ENCODE peak calls at places on chromosome 12, in eight cellular contexts. One of them, this sample, is unnamed.

GRCh38 chr12:103397536-103397935 is 98.2 kb downstream of the C12orf42 start:
- DNase-seq in fibroblast of lung: no peak
- DNase-seq in thoracic aorta: no peak
- DNase-seq in bronchial epithelial cell: peak; percentile 63
- DNase-seq in stomach: no peak
- DNase-seq in heart left ventricle: no peak
- DNase-seq in lung: no peak
- DNase-seq in IMR-90: no peak
- DNase-seq in this sample: no peak

GRCh38 chr12:22684526-22685118 is 59.7 kb downstream of the ETNK1 start:
- DNase-seq in fibroblast of lung: peak; percentile 41
- DNase-seq in thoracic aorta: no peak
- DNase-seq in bronchial epithelial cell: peak; percentile 56
- DNase-seq in stomach: no peak
- DNase-seq in heart left ventricle: no peak
- DNase-seq in lung: no peak
- DNase-seq in IMR-90: peak; percentile 59
- DNase-seq in this sample: no peak

GRCh38 chr12:67804168-67804567 is 155.6 kb downstream of the DYRK2 start:
- DNase-seq in fibroblast of lung: no peak
- DNase-seq in thoracic aorta: no peak
- DNase-seq in bronchial epithelial cell: no peak
- DNase-seq in stomach: no peak
- DNase-seq in heart left ventricle: no peak
- DNase-seq in lung: no peak
- DNase-seq in IMR-90: no peak
- DNase-seq in this sample: no peak

GRCh38 chr12:109197327-109197726 is 80.9 kb downstream of the ACACB start:
- DNase-seq in fibroblast of lung: no peak
- DNase-seq in thoracic aorta: no peak
- DNase-seq in bronchial epithelial cell: peak; percentile 37
- DNase-seq in stomach: no peak
- DNase-seq in heart left ventricle: no peak
- DNase-seq in lung: no peak
- DNase-seq in IMR-90: no peak
- DNase-seq in this sample: no peak

GRCh38 chr12:50772470-50772869 is 8.6 kb downstream of the ATF1 start:
- DNase-seq in fibroblast of lung: no peak
- DNase-seq in thoracic aorta: no peak
- DNase-seq in bronchial epithelial cell: no peak
- DNase-seq in stomach: no peak
- DNase-seq in heart left ventricle: no peak
- DNase-seq in lung: no peak
- DNase-seq in IMR-90: no peak
- DNase-seq in this sample: no peak

GRCh38 chr12:123388218-123388947 is 4.5 kb downstream of the KMT5A start:
- DNase-seq in fibroblast of lung: peak; percentile 68
- DNase-seq in thoracic aorta: peak; percentile 40
- DNase-seq in bronchial epithelial cell: peak; percentile 41
- DNase-seq in stomach: peak; percentile 80
- DNase-seq in heart left ventricle: peak; percentile 86
- DNase-seq in lung: peak; percentile 76
- DNase-seq in IMR-90: peak; percentile 52
- DNase-seq in this sample: peak; percentile 79

GRCh38 chr12:52836042-52836466 is 1.9 kb upstream of the KRT79 start:
- DNase-seq in fibroblast of lung: peak; percentile 85
- DNase-seq in thoracic aorta: no peak
- DNase-seq in bronchial epithelial cell: peak; percentile 78
- DNase-seq in stomach: no peak
- DNase-seq in heart left ventricle: no peak
- DNase-seq in lung: no peak
- DNase-seq in IMR-90: peak; percentile 85
- DNase-seq in this sample: no peak

GRCh38 chr12:110338754-110339153 is 57.7 kb downstream of the ATP2A2 start:
- DNase-seq in fibroblast of lung: no peak
- DNase-seq in thoracic aorta: no peak
- DNase-seq in bronchial epithelial cell: no peak
- DNase-seq in stomach: no peak
- DNase-seq in heart left ventricle: no peak
- DNase-seq in lung: no peak
- DNase-seq in IMR-90: no peak
- DNase-seq in this sample: no peak

GRCh38 chr12:79238246-79238645 is 373.7 kb downstream of the SYT1 start:
- DNase-seq in fibroblast of lung: peak; percentile 38
- DNase-seq in thoracic aorta: no peak
- DNase-seq in bronchial epithelial cell: no peak
- DNase-seq in stomach: no peak
- DNase-seq in heart left ventricle: no peak
- DNase-seq in lung: no peak
- DNase-seq in IMR-90: no peak
- DNase-seq in this sample: no peak

GRCh38 chr12:110371408-110372055 is 32.0 kb downstream of the ANAPC7 start:
- DNase-seq in fibroblast of lung: no peak
- DNase-seq in thoracic aorta: no peak
- DNase-seq in bronchial epithelial cell: no peak
- DNase-seq in stomach: no peak
- DNase-seq in heart left ventricle: no peak
- DNase-seq in lung: peak; percentile 86
- DNase-seq in IMR-90: no peak
- DNase-seq in this sample: no peak

GRCh38 chr12:50287271-50287670 is 4.0 kb upstream of the LIMA1 start:
- DNase-seq in fibroblast of lung: no peak
- DNase-seq in thoracic aorta: no peak
- DNase-seq in bronchial epithelial cell: no peak
- DNase-seq in stomach: no peak
- DNase-seq in heart left ventricle: no peak
- DNase-seq in lung: no peak
- DNase-seq in IMR-90: no peak
- DNase-seq in this sample: no peak

GRCh38 chr12:132761032-132761910 is at the start of gene ANKLE2:
- DNase-seq in fibroblast of lung: peak; percentile 80
- DNase-seq in thoracic aorta: no peak
- DNase-seq in bronchial epithelial cell: peak; percentile 35
- DNase-seq in stomach: peak; percentile 54
- DNase-seq in heart left ventricle: peak; percentile 62
- DNase-seq in lung: peak; percentile 54
- DNase-seq in IMR-90: peak; percentile 59
- DNase-seq in this sample: peak; percentile 81

GRCh38 chr12:113555226-113555625 is 83.6 kb upstream of the LHX5 start:
- DNase-seq in fibroblast of lung: no peak
- DNase-seq in thoracic aorta: no peak
- DNase-seq in bronchial epithelial cell: no peak
- DNase-seq in stomach: no peak
- DNase-seq in heart left ventricle: no peak
- DNase-seq in lung: no peak
- DNase-seq in IMR-90: peak; percentile 8
- DNase-seq in this sample: no peak

GRCh38 chr12:132766380-132767085 is 4.9 kb upstream of the ANKLE2 start:
- DNase-seq in fibroblast of lung: peak; percentile 43
- DNase-seq in thoracic aorta: no peak
- DNase-seq in bronchial epithelial cell: peak; percentile 3
- DNase-seq in stomach: peak; percentile 75
- DNase-seq in heart left ventricle: peak; percentile 88
- DNase-seq in lung: no peak
- DNase-seq in IMR-90: peak; percentile 27
- DNase-seq in this sample: peak; percentile 56

GRCh38 chr12:102629262-102629888 is 149.0 kb upstream of the IGF1 start:
- DNase-seq in fibroblast of lung: peak; percentile 33
- DNase-seq in thoracic aorta: no peak
- DNase-seq in bronchial epithelial cell: no peak
- DNase-seq in stomach: no peak
- DNase-seq in heart left ventricle: no peak
- DNase-seq in lung: no peak
- DNase-seq in IMR-90: peak; percentile 45
- DNase-seq in this sample: no peak

GRCh38 chr12:44525806-44526654 is 350.1 kb downstream of the NELL2 start:
- DNase-seq in fibroblast of lung: no peak
- DNase-seq in thoracic aorta: no peak
- DNase-seq in bronchial epithelial cell: no peak
- DNase-seq in stomach: no peak
- DNase-seq in heart left ventricle: no peak
- DNase-seq in lung: peak; percentile 42
- DNase-seq in IMR-90: no peak
- DNase-seq in this sample: no peak

GRCh38 chr12:27975222-27976136 is 2.9 kb upstream of the PTHLH start:
- DNase-seq in fibroblast of lung: peak; percentile 73
- DNase-seq in thoracic aorta: no peak
- DNase-seq in bronchial epithelial cell: peak; percentile 81
- DNase-seq in stomach: no peak
- DNase-seq in heart left ventricle: peak; percentile 29
- DNase-seq in lung: no peak
- DNase-seq in IMR-90: peak; percentile 72
- DNase-seq in this sample: no peak

DNA sequence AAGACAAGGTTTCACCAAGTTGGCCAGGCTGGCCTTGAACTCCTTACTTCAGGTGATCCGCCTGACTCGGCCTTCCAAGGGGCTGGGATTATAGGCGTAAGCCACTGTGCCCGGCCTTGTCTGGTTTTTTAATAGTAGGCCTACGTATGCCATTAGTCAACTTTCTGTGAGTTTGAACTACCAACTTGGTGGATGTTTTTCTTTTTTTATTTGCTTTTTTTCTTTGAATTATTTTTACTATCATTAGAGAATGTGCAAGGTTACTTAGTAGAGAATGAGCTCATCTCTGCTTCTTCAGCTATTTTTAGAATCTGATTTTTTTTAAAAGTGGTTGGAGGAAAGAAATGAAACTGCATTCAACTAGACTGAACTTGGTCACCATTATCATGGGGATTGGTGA is 51.4 kb downstream of the HMGA2 start:
- DNase-seq in fibroblast of lung: peak; percentile 64
- DNase-seq in thoracic aorta: no peak
- DNase-seq in bronchial epithelial cell: no peak
- DNase-seq in stomach: no peak
- DNase-seq in heart left ventricle: no peak
- DNase-seq in lung: no peak
- DNase-seq in IMR-90: peak; percentile 69
- DNase-seq in this sample: no peak
- H3K36me3 ChIP-seq in fibroblast of lung: no peaks in the 10 kb centered on the region
- H3K36me3 ChIP-seq in thoracic aorta: no peaks in the 10 kb centered on the region
- H3K36me3 ChIP-seq in bronchial epithelial cell: no peaks in the 10 kb centered on the region
- H3K36me3 ChIP-seq in stomach: no peaks in the 10 kb centered on the region
- H3K36me3 ChIP-seq in heart left ventricle: no peaks in the 10 kb centered on the region
- H3K36me3 ChIP-seq in lung: no peaks in the 10 kb centered on the region
- H3K36me3 ChIP-seq in IMR-90: peaks cover 6% of the 10 kb centered on the region
- H3K36me3 ChIP-seq in this sample: no peaks in the 10 kb centered on the region

DNA sequence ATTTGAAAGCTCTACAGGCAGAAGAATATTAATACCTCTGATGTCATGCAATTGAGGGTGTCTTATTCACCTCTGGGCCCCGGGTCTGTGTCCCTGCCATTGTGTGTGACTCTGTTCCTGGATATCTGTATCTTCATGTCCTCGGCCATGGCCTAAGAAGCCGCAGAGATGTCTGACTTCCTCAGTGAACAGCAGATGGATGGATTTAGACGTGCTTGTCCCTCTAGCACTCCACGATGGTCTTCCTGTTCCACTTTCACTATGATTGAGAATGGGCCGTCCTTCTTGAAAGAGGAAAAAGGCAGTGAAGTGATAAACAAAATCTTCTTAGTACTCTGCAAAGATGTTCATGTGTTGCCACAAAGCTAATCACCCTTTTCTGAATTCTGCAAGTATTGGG is 217.4 kb downstream of the SLC41A2 start:
- DNase-seq in fibroblast of lung: no peak
- DNase-seq in thoracic aorta: no peak
- DNase-seq in bronchial epithelial cell: no peak
- DNase-seq in stomach: no peak
- DNase-seq in heart left ventricle: peak; percentile 34
- DNase-seq in lung: no peak
- DNase-seq in IMR-90: no peak
- DNase-seq in this sample: no peak
- H3K4me3 ChIP-seq in fibroblast of lung: no peak overlapping the region
- H3K4me3 ChIP-seq in thoracic aorta: no peak overlapping the region
- H3K4me3 ChIP-seq in bronchial epithelial cell: no peak overlapping the region
- H3K4me3 ChIP-seq in stomach: no peak overlapping the region
- H3K4me3 ChIP-seq in heart left ventricle: no peak overlapping the region
- H3K4me3 ChIP-seq in lung: no peak overlapping the region
- H3K4me3 ChIP-seq in IMR-90: no peak overlapping the region
- H3K4me3 ChIP-seq in this sample: no peak overlapping the region

GRCh38 chr12:4302881-4303280 is 18.1 kb upstream of the TIGAR start:
- DNase-seq in fibroblast of lung: no peak
- DNase-seq in thoracic aorta: no peak
- DNase-seq in bronchial epithelial cell: no peak
- DNase-seq in stomach: no peak
- DNase-seq in heart left ventricle: no peak
- DNase-seq in lung: no peak
- DNase-seq in IMR-90: no peak
- DNase-seq in this sample: peak; percentile 33

GRCh38 chr12:4301932-4302501 is 19.0 kb upstream of the TIGAR start:
- DNase-seq in fibroblast of lung: no peak
- DNase-seq in thoracic aorta: no peak
- DNase-seq in bronchial epithelial cell: no peak
- DNase-seq in stomach: no peak
- DNase-seq in heart left ventricle: no peak
- DNase-seq in lung: no peak
- DNase-seq in IMR-90: no peak
- DNase-seq in this sample: no peak

GRCh38 chr12:4297617-4298016 is 23.4 kb upstream of the TIGAR start:
- DNase-seq in fibroblast of lung: no peak
- DNase-seq in thoracic aorta: no peak
- DNase-seq in bronchial epithelial cell: no peak
- DNase-seq in stomach: no peak
- DNase-seq in heart left ventricle: no peak
- DNase-seq in lung: no peak
- DNase-seq in IMR-90: no peak
- DNase-seq in this sample: no peak

GRCh38 chr12:4303750-4304149 is 17.3 kb upstream of the TIGAR start:
- DNase-seq in fibroblast of lung: no peak
- DNase-seq in thoracic aorta: no peak
- DNase-seq in bronchial epithelial cell: no peak
- DNase-seq in stomach: no peak
- DNase-seq in heart left ventricle: no peak
- DNase-seq in lung: no peak
- DNase-seq in IMR-90: no peak
- DNase-seq in this sample: no peak

GRCh38 chr12:4300870-4301269 is 20.1 kb upstream of the TIGAR start:
- DNase-seq in fibroblast of lung: no peak
- DNase-seq in thoracic aorta: no peak
- DNase-seq in bronchial epithelial cell: no peak
- DNase-seq in stomach: no peak
- DNase-seq in heart left ventricle: no peak
- DNase-seq in lung: no peak
- DNase-seq in IMR-90: no peak
- DNase-seq in this sample: no peak
- H3K36me3 ChIP-seq in fibroblast of lung: no peaks in the 10 kb centered on the region
- H3K36me3 ChIP-seq in thoracic aorta: peaks cover 37% of the 10 kb centered on the region
- H3K36me3 ChIP-seq in bronchial epithelial cell: peaks cover 29% of the 10 kb centered on the region
- H3K36me3 ChIP-seq in stomach: peaks cover 66% of the 10 kb centered on the region
- H3K36me3 ChIP-seq in heart left ventricle: peaks cover 81% of the 10 kb centered on the region
- H3K36me3 ChIP-seq in lung: peaks cover 8% of the 10 kb centered on the region
- H3K36me3 ChIP-seq in IMR-90: peaks cover 1% of the 10 kb centered on the region
- H3K36me3 ChIP-seq in this sample: no peaks in the 10 kb centered on the region

DNA sequence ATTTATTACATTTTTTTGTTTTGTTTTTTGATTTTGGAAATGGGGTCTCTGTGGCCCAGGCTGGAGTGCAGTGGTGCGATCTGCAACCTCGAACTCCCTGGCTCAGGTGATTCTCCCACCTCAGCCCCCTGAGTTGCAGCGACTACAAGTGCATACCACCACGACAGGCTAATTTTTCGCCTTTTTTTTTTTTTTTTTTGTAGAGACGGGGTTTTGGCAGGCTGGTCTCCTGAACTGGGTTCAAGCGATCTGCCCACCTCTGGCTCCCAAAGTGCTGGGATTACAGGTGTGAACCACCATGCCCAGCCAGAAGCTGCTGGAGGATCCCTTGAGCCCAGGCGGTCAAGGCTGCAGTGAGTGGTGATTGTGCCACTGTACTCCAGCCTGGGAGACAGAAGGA is 2.3 kb downstream of the MON2 start:
- DNase-seq in fibroblast of lung: no peak
- DNase-seq in thoracic aorta: no peak
- DNase-seq in bronchial epithelial cell: no peak
- DNase-seq in stomach: no peak
- DNase-seq in heart left ventricle: no peak
- DNase-seq in lung: no peak
- DNase-seq in IMR-90: no peak
- DNase-seq in this sample: no peak
- H3K4me3 ChIP-seq in fibroblast of lung: peak overlapping the region; percentile 96
- H3K4me3 ChIP-seq in thoracic aorta: peak overlapping the region; percentile 89
- H3K4me3 ChIP-seq in bronchial epithelial cell: no peak overlapping the region
- H3K4me3 ChIP-seq in stomach: peak overlapping the region; percentile 84
- H3K4me3 ChIP-seq in heart left ventricle: no peak overlapping the region
- H3K4me3 ChIP-seq in lung: no peak overlapping the region
- H3K4me3 ChIP-seq in IMR-90: no peak overlapping the region
- H3K4me3 ChIP-seq in this sample: no peak overlapping the region

This sample was measured in mucosa of descending colon.